ENCODE peak calls at places on chromosomes 2 and 18, in nine cellular contexts. One of them, this sample, is unnamed.

GRCh38 chr2:64846175-64846574 is 143.0 kb upstream of the SLC1A4 start:
- DNase-seq in astrocyte of the hippocampus: no peak
- DNase-seq in HT-29: no peak
- DNase-seq in naive thymus-derived CD4-positive, alpha-beta T cell: no peak
- DNase-seq in NCI-H510A: no peak
- DNase-seq in kidney tubule cell: no peak
- DNase-seq in amniotic stem cell: no peak
- DNase-seq in breast epithelium: no peak
- DNase-seq in hepatocyte: no peak
- DNase-seq in this sample: no peak

GRCh38 chr2:85660725-85661124 is 7.3 kb downstream of the SFTPB start:
- DNase-seq in HT-29: no peak
- DNase-seq in naive thymus-derived CD4-positive, alpha-beta T cell: no peak
- DNase-seq in astrocyte of the hippocampus: no peak
- DNase-seq in breast epithelium: no peak
- DNase-seq in amniotic stem cell: no peak
- DNase-seq in NCI-H510A: no peak
- DNase-seq in kidney tubule cell: no peak
- DNase-seq in hepatocyte: no peak
- DNase-seq in this sample: no peak

GRCh38 chr2:241902357-241902991 is 32.9 kb downstream of the RTP5 start:
- DNase-seq in naive thymus-derived CD4-positive, alpha-beta T cell: no peak
- DNase-seq in kidney tubule cell: no peak
- DNase-seq in amniotic stem cell: no peak
- DNase-seq in NCI-H510A: no peak
- DNase-seq in HT-29: no peak
- DNase-seq in breast epithelium: no peak
- DNase-seq in hepatocyte: no peak
- DNase-seq in astrocyte of the hippocampus: peak; percentile 25
- DNase-seq in this sample: no peak

GRCh38 chr2:113117594-113118262 is 9.7 kb upstream of the IL1RN start:
- DNase-seq in astrocyte of the hippocampus: peak; percentile 75
- DNase-seq in breast epithelium: peak; percentile 62
- DNase-seq in HT-29: peak; percentile 92
- DNase-seq in amniotic stem cell: peak; percentile 68
- DNase-seq in hepatocyte: peak; percentile 68
- DNase-seq in naive thymus-derived CD4-positive, alpha-beta T cell: no peak
- DNase-seq in NCI-H510A: no peak
- DNase-seq in kidney tubule cell: peak; percentile 68
- DNase-seq in this sample: no peak

GRCh38 chr2:186503827-186504606 is 18.0 kb downstream of the ZC3H15 start:
- DNase-seq in astrocyte of the hippocampus: peak; percentile 49
- DNase-seq in NCI-H510A: no peak
- DNase-seq in kidney tubule cell: peak; percentile 51
- DNase-seq in hepatocyte: peak; percentile 22
- DNase-seq in breast epithelium: no peak
- DNase-seq in amniotic stem cell: no peak
- DNase-seq in naive thymus-derived CD4-positive, alpha-beta T cell: peak; percentile 17
- DNase-seq in HT-29: peak; percentile 63
- DNase-seq in this sample: peak; percentile 16

GRCh38 chr2:240620859-240621258 is 4.4 kb upstream of the GPR35 start:
- DNase-seq in astrocyte of the hippocampus: no peak
- DNase-seq in kidney tubule cell: no peak
- DNase-seq in breast epithelium: no peak
- DNase-seq in NCI-H510A: no peak
- DNase-seq in naive thymus-derived CD4-positive, alpha-beta T cell: no peak
- DNase-seq in amniotic stem cell: no peak
- DNase-seq in HT-29: no peak
- DNase-seq in hepatocyte: no peak
- DNase-seq in this sample: no peak

GRCh38 chr18:79579807-79580480 is 99.7 kb upstream of the CTDP1 start:
- DNase-seq in amniotic stem cell: no peak
- DNase-seq in breast epithelium: no peak
- DNase-seq in kidney tubule cell: no peak
- DNase-seq in astrocyte of the hippocampus: no peak
- DNase-seq in hepatocyte: no peak
- DNase-seq in NCI-H510A: no peak
- DNase-seq in HT-29: no peak
- DNase-seq in naive thymus-derived CD4-positive, alpha-beta T cell: no peak
- DNase-seq in this sample: no peak

GRCh38 chr2:60886962-60887361 is 5.6 kb downstream of the REL start:
- DNase-seq in naive thymus-derived CD4-positive, alpha-beta T cell: no peak
- DNase-seq in HT-29: no peak
- DNase-seq in amniotic stem cell: no peak
- DNase-seq in hepatocyte: no peak
- DNase-seq in kidney tubule cell: no peak
- DNase-seq in astrocyte of the hippocampus: no peak
- DNase-seq in breast epithelium: no peak
- DNase-seq in NCI-H510A: no peak
- DNase-seq in this sample: no peak

GRCh38 chr2:181393472-181393871 is 63.7 kb upstream of the ITGA4 start:
- DNase-seq in kidney tubule cell: peak; percentile 84
- DNase-seq in NCI-H510A: peak; percentile 12
- DNase-seq in astrocyte of the hippocampus: peak; percentile 71
- DNase-seq in amniotic stem cell: peak; percentile 33
- DNase-seq in hepatocyte: no peak
- DNase-seq in naive thymus-derived CD4-positive, alpha-beta T cell: peak; percentile 14
- DNase-seq in breast epithelium: no peak
- DNase-seq in HT-29: peak; percentile 6
- DNase-seq in this sample: no peak

GRCh38 chr2:57156231-57156924 is 890.2 kb upstream of the VRK2 start:
- DNase-seq in breast epithelium: no peak
- DNase-seq in amniotic stem cell: no peak
- DNase-seq in naive thymus-derived CD4-positive, alpha-beta T cell: no peak
- DNase-seq in astrocyte of the hippocampus: no peak
- DNase-seq in hepatocyte: no peak
- DNase-seq in HT-29: no peak
- DNase-seq in kidney tubule cell: no peak
- DNase-seq in NCI-H510A: no peak
- DNase-seq in this sample: no peak

GRCh38 chr2:159026170-159026569 is 57.7 kb downstream of the TANC1 start:
- DNase-seq in naive thymus-derived CD4-positive, alpha-beta T cell: no peak
- DNase-seq in astrocyte of the hippocampus: no peak
- DNase-seq in kidney tubule cell: no peak
- DNase-seq in amniotic stem cell: no peak
- DNase-seq in HT-29: no peak
- DNase-seq in hepatocyte: no peak
- DNase-seq in NCI-H510A: no peak
- DNase-seq in breast epithelium: no peak
- DNase-seq in this sample: no peak

GRCh38 chr18:33495278-33495677 is 54.8 kb upstream of the CCDC178 start:
- DNase-seq in amniotic stem cell: no peak
- DNase-seq in breast epithelium: no peak
- DNase-seq in naive thymus-derived CD4-positive, alpha-beta T cell: no peak
- DNase-seq in NCI-H510A: peak; percentile 23
- DNase-seq in HT-29: peak; percentile 21
- DNase-seq in astrocyte of the hippocampus: peak; percentile 72
- DNase-seq in kidney tubule cell: peak; percentile 59
- DNase-seq in hepatocyte: peak; percentile 64
- DNase-seq in this sample: no peak

GRCh38 chr2:45154606-45155155 is 145.4 kb upstream of the SIX2 start:
- DNase-seq in naive thymus-derived CD4-positive, alpha-beta T cell: no peak
- DNase-seq in astrocyte of the hippocampus: no peak
- DNase-seq in NCI-H510A: no peak
- DNase-seq in amniotic stem cell: no peak
- DNase-seq in hepatocyte: no peak
- DNase-seq in HT-29: no peak
- DNase-seq in breast epithelium: no peak
- DNase-seq in kidney tubule cell: no peak
- DNase-seq in this sample: no peak

GRCh38 chr18:991441-991840 is 86.8 kb downstream of the ADCYAP1 start:
- DNase-seq in kidney tubule cell: no peak
- DNase-seq in NCI-H510A: no peak
- DNase-seq in amniotic stem cell: no peak
- DNase-seq in breast epithelium: no peak
- DNase-seq in hepatocyte: no peak
- DNase-seq in naive thymus-derived CD4-positive, alpha-beta T cell: no peak
- DNase-seq in astrocyte of the hippocampus: no peak
- DNase-seq in HT-29: no peak
- DNase-seq in this sample: no peak

GRCh38 chr2:211534655-211535054 is 978.3 kb downstream of the CPS1 start:
- DNase-seq in hepatocyte: no peak
- DNase-seq in NCI-H510A: no peak
- DNase-seq in kidney tubule cell: peak; percentile 4
- DNase-seq in naive thymus-derived CD4-positive, alpha-beta T cell: no peak
- DNase-seq in HT-29: no peak
- DNase-seq in breast epithelium: no peak
- DNase-seq in amniotic stem cell: no peak
- DNase-seq in astrocyte of the hippocampus: peak; percentile 56
- DNase-seq in this sample: no peak

GRCh38 chr2:126507425-126507867 is 148.5 kb upstream of the GYPC start:
- DNase-seq in hepatocyte: no peak
- DNase-seq in kidney tubule cell: no peak
- DNase-seq in naive thymus-derived CD4-positive, alpha-beta T cell: no peak
- DNase-seq in amniotic stem cell: no peak
- DNase-seq in NCI-H510A: no peak
- DNase-seq in HT-29: no peak
- DNase-seq in astrocyte of the hippocampus: no peak
- DNase-seq in breast epithelium: no peak
- DNase-seq in this sample: no peak

GRCh38 chr2:218517434-218518206 is 50.5 kb downstream of the USP37 start:
- DNase-seq in hepatocyte: no peak
- DNase-seq in breast epithelium: no peak
- DNase-seq in naive thymus-derived CD4-positive, alpha-beta T cell: no peak
- DNase-seq in amniotic stem cell: no peak
- DNase-seq in NCI-H510A: no peak
- DNase-seq in HT-29: no peak
- DNase-seq in kidney tubule cell: peak; percentile 1
- DNase-seq in astrocyte of the hippocampus: no peak
- DNase-seq in this sample: no peak

GRCh38 chr2:69716555-69717120 is 25.3 kb upstream of the ANXA4 start:
- DNase-seq in HT-29: no peak
- DNase-seq in breast epithelium: no peak
- DNase-seq in astrocyte of the hippocampus: peak; percentile 32
- DNase-seq in naive thymus-derived CD4-positive, alpha-beta T cell: no peak
- DNase-seq in kidney tubule cell: no peak
- DNase-seq in hepatocyte: no peak
- DNase-seq in NCI-H510A: no peak
- DNase-seq in amniotic stem cell: no peak
- DNase-seq in this sample: no peak

GRCh38 chr2:160207271-160207670 is 7.2 kb upstream of the ITGB6 start:
- DNase-seq in naive thymus-derived CD4-positive, alpha-beta T cell: no peak
- DNase-seq in NCI-H510A: no peak
- DNase-seq in astrocyte of the hippocampus: peak; percentile 62
- DNase-seq in kidney tubule cell: peak; percentile 76
- DNase-seq in hepatocyte: no peak
- DNase-seq in amniotic stem cell: no peak
- DNase-seq in breast epithelium: no peak
- DNase-seq in HT-29: no peak
- DNase-seq in this sample: no peak

GRCh38 chr2:42893047-42893758 is 100.8 kb upstream of the HAAO start:
- DNase-seq in kidney tubule cell: no peak
- DNase-seq in breast epithelium: peak; percentile 11
- DNase-seq in NCI-H510A: no peak
- DNase-seq in naive thymus-derived CD4-positive, alpha-beta T cell: no peak
- DNase-seq in hepatocyte: no peak
- DNase-seq in astrocyte of the hippocampus: no peak
- DNase-seq in HT-29: no peak
- DNase-seq in amniotic stem cell: no peak
- DNase-seq in this sample: no peak

GRCh38 chr2:68414452-68414851 is 49.4 kb downstream of the PLEK start:
- DNase-seq in amniotic stem cell: no peak
- DNase-seq in naive thymus-derived CD4-positive, alpha-beta T cell: no peak
- DNase-seq in astrocyte of the hippocampus: no peak
- DNase-seq in NCI-H510A: no peak
- DNase-seq in hepatocyte: no peak
- DNase-seq in breast epithelium: no peak
- DNase-seq in HT-29: no peak
- DNase-seq in kidney tubule cell: no peak
- DNase-seq in this sample: no peak

GRCh38 chr2:83364264-83364663 is 1094.8 kb downstream of the SUCLG1 start:
- DNase-seq in hepatocyte: no peak
- DNase-seq in kidney tubule cell: no peak
- DNase-seq in naive thymus-derived CD4-positive, alpha-beta T cell: no peak
- DNase-seq in astrocyte of the hippocampus: peak; percentile 43
- DNase-seq in amniotic stem cell: no peak
- DNase-seq in breast epithelium: no peak
- DNase-seq in NCI-H510A: no peak
- DNase-seq in HT-29: no peak
- DNase-seq in this sample: no peak

GRCh38 chr2:111626037-111626861 is 257.7 kb downstream of the ANAPC1 start:
- DNase-seq in HT-29: no peak
- DNase-seq in NCI-H510A: no peak
- DNase-seq in hepatocyte: no peak
- DNase-seq in kidney tubule cell: no peak
- DNase-seq in breast epithelium: no peak
- DNase-seq in naive thymus-derived CD4-positive, alpha-beta T cell: no peak
- DNase-seq in astrocyte of the hippocampus: no peak
- DNase-seq in amniotic stem cell: no peak
- DNase-seq in this sample: no peak

GRCh38 chr2:136136921-136137320 is 19.0 kb upstream of the CXCR4 start:
- DNase-seq in hepatocyte: no peak
- DNase-seq in breast epithelium: no peak
- DNase-seq in kidney tubule cell: peak; percentile 53
- DNase-seq in astrocyte of the hippocampus: no peak
- DNase-seq in naive thymus-derived CD4-positive, alpha-beta T cell: no peak
- DNase-seq in HT-29: no peak
- DNase-seq in NCI-H510A: peak; percentile 67
- DNase-seq in amniotic stem cell: no peak
- DNase-seq in this sample: no peak

GRCh38 chr18:58080516-58080915 is 36.5 kb downstream of the NEDD4L start:
- DNase-seq in breast epithelium: no peak
- DNase-seq in naive thymus-derived CD4-positive, alpha-beta T cell: no peak
- DNase-seq in astrocyte of the hippocampus: no peak
- DNase-seq in amniotic stem cell: no peak
- DNase-seq in hepatocyte: no peak
- DNase-seq in kidney tubule cell: no peak
- DNase-seq in NCI-H510A: no peak
- DNase-seq in HT-29: no peak
- DNase-seq in this sample: no peak

GRCh38 chr2:207501797-207502196 is 28.0 kb upstream of the CREB1 start:
- DNase-seq in kidney tubule cell: no peak
- DNase-seq in HT-29: no peak
- DNase-seq in NCI-H510A: no peak
- DNase-seq in astrocyte of the hippocampus: no peak
- DNase-seq in breast epithelium: no peak
- DNase-seq in hepatocyte: no peak
- DNase-seq in naive thymus-derived CD4-positive, alpha-beta T cell: no peak
- DNase-seq in amniotic stem cell: no peak
- DNase-seq in this sample: no peak